ENCODE peak calls at places on chromosomes 7 and 10, in five cellular contexts. A, L, K, S and B are unnamed samples.

GRCh38 chr7:155973451-155973997 is 161.3 kb upstream of the SHH start:
- DNase-seq in S (no peak), A (no peak), K (no peak), L (no peak), B (no peak)

GRCh38 chr7:56079450-56080185 is 13.1 kb downstream of the PHKG1 start:
- DNase-seq in S (peak; percentile 75), L (no peak), K (peak; percentile 67), A (no peak), B (peak; percentile 88)

GRCh38 chr7:37411444-37412034 is 37.1 kb downstream of the ELMO1 start:
- DNase-seq in A (peak; percentile 45), S (no peak), K (no peak), L (no peak), B (no peak)

GRCh38 chr10:122343135-122343800 is 31.2 kb upstream of the PLEKHA1 start:
- DNase-seq in K (no peak), L (no peak), S (no peak), A (no peak), B (no peak)

GRCh38 chr7:50481867-50482266 is 31.7 kb upstream of the FIGNL1 start:
- DNase-seq in L (no peak), S (no peak), A (no peak), K (no peak), B (no peak)

GRCh38 chr7:101813414-101814019 is 3.9 kb upstream of the CUX1 start:
- DNase-seq in K (no peak), L (no peak), S (no peak), A (no peak), B (no peak)

GRCh38 chr10:30829921-30830671 is 200.5 kb upstream of the LYZL2 start:
- DNase-seq in A (no peak), K (no peak), L (no peak), S (no peak), B (no peak)

GRCh38 chr7:140591178-140591902 is 49.3 kb downstream of the DENND2A start:
- DNase-seq in L (no peak), A (no peak), S (no peak), K (no peak), B (no peak)

GRCh38 chr10:21929070-21929469 is 74.5 kb downstream of the DNAJC1 start:
- DNase-seq in A (no peak), K (no peak), S (no peak), L (no peak), B (no peak)